ENCODE peak calls at places on chromosomes 2 and 18, in nine cellular contexts. G is nucleus accumbens; X is myocyte; T is KBM-7; C is activated CD4-positive, CD25-positive, alpha-beta regulatory T cell treated with anti-CD3 and anti-CD28 coated beads, Interleukin-2, amount 50 U/mL, for 72 hours; H is GM04503; I is stromal cell of bone marrow; E is nephron progenitor cell; L is stimulated activated naive B cell treated with anti-CD40 and anti-IgM and Interleukin-4, amounts not matched to agents 10 μg/mL and 1 μg/mL and 100 μg/mL, for 72 hours. N is an unnamed sample.
A peak's percentile ranks its signal among the peaks of the same experiment; 100 is the strongest.

GRCh38 chr18:57373017-57373416 is 20.7 kb downstream of the ST8SIA3 start:
- DNase-seq in G (no peak), X (no peak), T (no peak), C (no peak), H (no peak), I (no peak), E (no peak), L (no peak), N (no peak)

GRCh38 chr2:86372641-86373502 is 35.4 kb upstream of the REEP1 start:
- DNase-seq in G (no peak), X (peak; percentile 78), T (peak; percentile 60), C (no peak), H (no peak), I (peak; percentile 25), E (peak; percentile 44), L (no peak), N (peak; percentile 81)

GRCh38 chr2:238743243-238744068 is 104.4 kb upstream of the TWIST2 start:
- DNase-seq in G (no peak), X (no peak), T (no peak), C (no peak), H (no peak), I (no peak), E (no peak), L (no peak), N (no peak)

GRCh38 chr18:45566025-45566740 is 49.1 kb upstream of the SLC14A2 start:
- DNase-seq in G (no peak), X (peak; percentile 51), T (no peak), C (no peak), H (peak; percentile 81), I (peak; percentile 81), E (no peak), L (no peak), N (no peak)

GRCh38 chr18:29060349-29060748 is 883.4 kb upstream of the CDH2 start:
- DNase-seq in G (no peak), X (no peak), T (peak; percentile 0), C (no peak), H (no peak), I (no peak), E (no peak), L (no peak), N (no peak)

GRCh38 chr2:28662468-28663095 is 89.0 kb upstream of the PPP1CB start:
- DNase-seq in G (no peak), X (peak; percentile 56), T (no peak), C (no peak), H (no peak), I (peak; percentile 45), E (peak; percentile 33), L (no peak), N (no peak)

GRCh38 chr2:217160103-217160502 is 300.2 kb upstream of the TNP1 start:
- DNase-seq in G (no peak), X (no peak), T (no peak), C (no peak), H (no peak), I (no peak), E (no peak), L (no peak), N (no peak)

GRCh38 chr2:101563849-101564248 is 88.9 kb upstream of the RFX8 start:
- DNase-seq in G (no peak), X (no peak), T (no peak), C (no peak), H (no peak), I (no peak), E (no peak), L (no peak), N (no peak)

GRCh38 chr18:57925706-57926105 is 118.3 kb upstream of the NEDD4L start:
- DNase-seq in G (no peak), X (no peak), T (no peak), C (no peak), H (peak; percentile 25), I (peak; percentile 37), E (no peak), L (no peak), N (no peak)

GRCh38 chr2:202361133-202361532 is 15.0 kb upstream of the BMPR2 start:
- DNase-seq in G (no peak), X (no peak), T (no peak), C (no peak), H (no peak), I (no peak), E (no peak), L (no peak), N (no peak)

GRCh38 chr2:190627881-190628412 is 20.9 kb upstream of the NAB1 start:
- DNase-seq in G (peak; percentile 7), X (peak; percentile 76), T (peak; percentile 49), C (no peak), H (no peak), I (no peak), E (peak; percentile 28), L (no peak), N (peak; percentile 98)

GRCh38 chr2:154697422-154698237 is 865 bp upstream of the KCNJ3 start:
- DNase-seq in G (no peak), X (peak; percentile 15), T (no peak), C (no peak), H (no peak), I (no peak), E (peak; percentile 72), L (no peak), N (no peak)